ENCODE peak calls at places on chromosomes 5 and 9, in eight cellular contexts. T is GM12891, C is stomach, Z is SK-N-SH, A is spleen, I is prostate gland, F is HCT116, V is H1. R is an unnamed sample.

GRCh38 chr5:180100621-180101450 is 29.3 kb upstream of the RNF130 start:
- DNase-seq in T (no peak), C (no peak), Z (no peak), A (peak; percentile 59), I (no peak), F (no peak), V (peak; percentile 41), R (peak; percentile 65)

GRCh38 chr5:115050860-115051259 is 118.8 kb downstream of the TRIM36 start:
- DNase-seq in T (no peak), C (no peak), Z (no peak), A (no peak), I (no peak), F (no peak), V (no peak), R (no peak)

GRCh38 chr9:2193565-2193964 is 178.4 kb downstream of the SMARCA2 start:
- DNase-seq in T (no peak), C (no peak), Z (no peak), A (no peak), I (no peak), F (no peak), V (no peak), R (no peak)

GRCh38 chr5:38414348-38414747 is 142.1 kb downstream of the LIFR start:
- DNase-seq in T (no peak), C (no peak), Z (no peak), A (no peak), I (no peak), F (no peak), V (no peak), R (no peak)

GRCh38 chr5:179165421-179166170 is 105.4 kb downstream of the ZNF354C start:
- DNase-seq in T (no peak), C (no peak), Z (no peak), A (peak; percentile 57), I (no peak), F (no peak), V (peak; percentile 34), R (peak; percentile 67)

GRCh38 chr9:124652203-124652992 is 118.7 kb downstream of the NR6A1 start:
- DNase-seq in T (no peak), C (no peak), Z (peak; percentile 23), A (no peak), I (no peak), F (no peak), V (no peak), R (no peak)

GRCh38 chr5:169831331-169831730 is 149.0 kb downstream of the INSYN2B start:
- DNase-seq in T (no peak), C (no peak), Z (no peak), A (no peak), I (peak; percentile 28), F (no peak), V (no peak), R (no peak)

GRCh38 chr9:117826837-117827236 is 122.6 kb downstream of the TLR4 start:
- DNase-seq in T (no peak), C (no peak), Z (no peak), A (peak; percentile 72), I (no peak), F (no peak), V (no peak), R (no peak)

GRCh38 chr5:68292316-68292715 is 76.8 kb downstream of the PIK3R1 start:
- DNase-seq in T (no peak), C (no peak), Z (no peak), A (no peak), I (no peak), F (no peak), V (no peak), R (no peak)

GRCh38 chr5:68288756-68289134 is 73.2 kb downstream of the PIK3R1 start:
- DNase-seq in T (no peak), C (no peak), Z (peak; percentile 58), A (no peak), I (peak; percentile 50), F (no peak), V (peak; percentile 54), R (no peak)

GRCh38 chr5:68287976-68288755 is 72.6 kb downstream of the PIK3R1 start:
- DNase-seq in T (peak; percentile 25), C (peak; percentile 66), Z (peak; percentile 83), A (peak; percentile 91), I (peak; percentile 70), F (no peak), V (peak; percentile 76), R (peak; percentile 92)

GRCh38 chr5:68289576-68289975 is 74.0 kb downstream of the PIK3R1 start:
- DNase-seq in T (no peak), C (no peak), Z (no peak), A (no peak), I (no peak), F (no peak), V (no peak), R (no peak)

DNA sequence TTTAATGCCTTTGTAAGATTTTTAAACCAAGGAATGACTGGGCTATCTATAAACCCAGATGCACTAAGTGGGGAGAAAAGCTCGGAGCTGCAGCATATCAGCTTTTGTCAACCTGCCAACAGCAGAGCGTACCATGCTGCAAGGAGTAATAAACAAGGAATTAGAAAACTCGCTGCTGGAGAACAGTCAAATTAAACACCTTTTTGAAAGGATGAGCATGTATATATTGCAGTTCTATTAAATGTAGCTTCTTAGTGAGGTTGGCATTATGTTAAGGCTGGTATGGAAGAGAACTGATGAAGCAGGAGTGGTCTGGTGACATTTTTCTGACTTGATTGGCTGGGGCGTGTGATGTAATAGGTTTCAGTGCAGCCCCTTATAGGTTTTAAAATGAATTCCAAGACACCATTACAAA is 74.7 kb downstream of the PIK3R1 start:
- DNase-seq in T (no peak), C (peak; percentile 52), Z (peak; percentile 60), A (no peak), I (peak; percentile 62), F (no peak), V (no peak), R (no peak)
- TF ChIP-seq POLR2AphosphoS5 in T (no peak), C (no peak), Z (no peak), A (no peak), I (peak; percentile 47), F (no peak), V (no peak), R (no peak)

GRCh38 chr5:138552700-138553099 is 9.7 kb upstream of the ETF1 start:
- DNase-seq in T (no peak), C (no peak), Z (no peak), A (no peak), I (no peak), F (no peak), V (no peak), R (no peak)
- TF ChIP-seq POLR2AphosphoS5 in T (no peak), C (no peak), Z (no peak), A (no peak), I (no peak), F (peak; percentile 40), V (peak; percentile 65), R (no peak)

GRCh38 chr9:113589407-113589806 is 125.9 kb downstream of the RGS3 start:
- DNase-seq in T (no peak), C (no peak), Z (no peak), A (peak; percentile 91), I (no peak), F (no peak), V (no peak), R (peak; percentile 53)
- TF ChIP-seq POLR2AphosphoS5 in T (no peak), C (no peak), Z (no peak), A (peak; percentile 83), I (no peak), F (no peak), V (no peak), R (peak; percentile 76)

GRCh38 chr9:105157178-105157583 is 87.3 kb upstream of the SLC44A1 start:
- DNase-seq in T (peak; percentile 26), C (peak; percentile 40), Z (peak; percentile 76), A (peak; percentile 74), I (peak; percentile 26), F (peak; percentile 24), V (no peak), R (no peak)
- TF ChIP-seq POLR2AphosphoS5 in T (no peak), C (peak; percentile 74), Z (no peak), A (no peak), I (peak; percentile 24), F (no peak), V (no peak), R (peak; percentile 51)

GRCh38 chr9:89576404-89576824 is 28.4 kb upstream of the GADD45G start:
- DNase-seq in T (no peak), C (no peak), Z (peak; percentile 37), A (no peak), I (no peak), F (peak; percentile 18), V (no peak), R (no peak)
- TF ChIP-seq POLR2AphosphoS5 in T (no peak), C (no peak), Z (no peak), A (no peak), I (no peak), F (no peak), V (no peak), R (no peak)

GRCh38 chr5:39521945-39522590 is 97.3 kb upstream of the DAB2 start:
- DNase-seq in T (no peak), C (no peak), Z (no peak), A (no peak), I (no peak), F (no peak), V (no peak), R (no peak)

GRCh38 chr5:39531299-39531698 is 106.5 kb upstream of the DAB2 start:
- DNase-seq in T (no peak), C (no peak), Z (no peak), A (no peak), I (no peak), F (no peak), V (no peak), R (no peak)

GRCh38 chr5:39532511-39532910 is 107.7 kb upstream of the DAB2 start:
- DNase-seq in T (no peak), C (no peak), Z (no peak), A (no peak), I (no peak), F (no peak), V (no peak), R (no peak)

GRCh38 chr5:39523821-39524220 is 99.0 kb upstream of the DAB2 start:
- DNase-seq in T (no peak), C (no peak), Z (no peak), A (no peak), I (no peak), F (no peak), V (no peak), R (no peak)

GRCh38 chr5:39526914-39527477 is 102.2 kb upstream of the DAB2 start:
- DNase-seq in T (no peak), C (no peak), Z (no peak), A (no peak), I (no peak), F (no peak), V (no peak), R (peak; percentile 29)
- TF ChIP-seq POLR2AphosphoS5 in T (no peak), C (no peak), Z (no peak), A (no peak), I (no peak), F (no peak), V (no peak), R (no peak)

R was measured in upper lobe of left lung.